ENCODE peak calls at places on chromosomes 11 and 22, in ten cellular contexts. One of them, this sample, is unnamed.

GRCh38 chr11:28289444-28289843 is 181.3 kb downstream of the METTL15 start:
- DNase-seq in Peyer's patch: no peak
- DNase-seq in heart right ventricle: no peak
- DNase-seq in adipocyte: no peak
- DNase-seq in naive thymus-derived CD4-positive, alpha-beta T cell: no peak
- DNase-seq in CD8-positive, alpha-beta T cell: no peak
- DNase-seq in HAP-1: no peak
- DNase-seq in fibroblast of lung: no peak
- DNase-seq in astrocyte: peak; percentile 4
- DNase-seq in uterus: no peak
- DNase-seq in this sample: no peak

GRCh38 chr11:62680825-62681240 is 2.0 kb upstream of the UBXN1 start:
- DNase-seq in Peyer's patch: peak; percentile 69
- DNase-seq in heart right ventricle: peak; percentile 62
- DNase-seq in adipocyte: peak; percentile 86
- DNase-seq in naive thymus-derived CD4-positive, alpha-beta T cell: peak; percentile 44
- DNase-seq in CD8-positive, alpha-beta T cell: peak; percentile 52
- DNase-seq in HAP-1: peak; percentile 59
- DNase-seq in fibroblast of lung: peak; percentile 89
- DNase-seq in astrocyte: peak; percentile 70
- DNase-seq in uterus: no peak
- DNase-seq in this sample: peak; percentile 70

GRCh38 chr11:106238704-106239360 is 161.4 kb downstream of the AASDHPPT start:
- DNase-seq in Peyer's patch: no peak
- DNase-seq in heart right ventricle: no peak
- DNase-seq in adipocyte: peak; percentile 34
- DNase-seq in naive thymus-derived CD4-positive, alpha-beta T cell: no peak
- DNase-seq in CD8-positive, alpha-beta T cell: no peak
- DNase-seq in HAP-1: no peak
- DNase-seq in fibroblast of lung: peak; percentile 14
- DNase-seq in astrocyte: no peak
- DNase-seq in uterus: no peak
- DNase-seq in this sample: no peak

GRCh38 chr11:8705171-8705570 is 22.6 kb downstream of the RPL27A start:
- DNase-seq in Peyer's patch: no peak
- DNase-seq in heart right ventricle: no peak
- DNase-seq in adipocyte: no peak
- DNase-seq in naive thymus-derived CD4-positive, alpha-beta T cell: no peak
- DNase-seq in CD8-positive, alpha-beta T cell: no peak
- DNase-seq in HAP-1: no peak
- DNase-seq in fibroblast of lung: no peak
- DNase-seq in astrocyte: no peak
- DNase-seq in uterus: no peak
- DNase-seq in this sample: no peak

GRCh38 chr22:41215409-41215808 is 10.3 kb downstream of the L3MBTL2 start:
- DNase-seq in Peyer's patch: no peak
- DNase-seq in heart right ventricle: no peak
- DNase-seq in adipocyte: no peak
- DNase-seq in naive thymus-derived CD4-positive, alpha-beta T cell: no peak
- DNase-seq in CD8-positive, alpha-beta T cell: no peak
- DNase-seq in HAP-1: no peak
- DNase-seq in fibroblast of lung: no peak
- DNase-seq in astrocyte: no peak
- DNase-seq in uterus: no peak
- DNase-seq in this sample: no peak

GRCh38 chr22:36937319-36938027 is 24.0 kb downstream of the CSF2RB start:
- DNase-seq in Peyer's patch: peak; percentile 37
- DNase-seq in heart right ventricle: no peak
- DNase-seq in adipocyte: no peak
- DNase-seq in naive thymus-derived CD4-positive, alpha-beta T cell: no peak
- DNase-seq in CD8-positive, alpha-beta T cell: no peak
- DNase-seq in HAP-1: no peak
- DNase-seq in fibroblast of lung: no peak
- DNase-seq in astrocyte: no peak
- DNase-seq in uterus: no peak
- DNase-seq in this sample: no peak

GRCh38 chr22:20526628-20527355 is 19.4 kb downstream of the MED15 start:
- DNase-seq in Peyer's patch: no peak
- DNase-seq in heart right ventricle: no peak
- DNase-seq in adipocyte: peak; percentile 56
- DNase-seq in naive thymus-derived CD4-positive, alpha-beta T cell: no peak
- DNase-seq in CD8-positive, alpha-beta T cell: no peak
- DNase-seq in HAP-1: no peak
- DNase-seq in fibroblast of lung: peak; percentile 68
- DNase-seq in astrocyte: peak; percentile 83
- DNase-seq in uterus: no peak
- DNase-seq in this sample: no peak

GRCh38 chr11:4884341-4884740 is 2.6 kb downstream of the OR51T1 start:
- DNase-seq in Peyer's patch: no peak
- DNase-seq in heart right ventricle: no peak
- DNase-seq in adipocyte: no peak
- DNase-seq in naive thymus-derived CD4-positive, alpha-beta T cell: no peak
- DNase-seq in CD8-positive, alpha-beta T cell: no peak
- DNase-seq in HAP-1: no peak
- DNase-seq in fibroblast of lung: no peak
- DNase-seq in astrocyte: peak; percentile 51
- DNase-seq in uterus: no peak
- DNase-seq in this sample: no peak

GRCh38 chr11:134581966-134582787 is 170.1 kb upstream of the B3GAT1 start:
- DNase-seq in Peyer's patch: no peak
- DNase-seq in heart right ventricle: no peak
- DNase-seq in adipocyte: no peak
- DNase-seq in naive thymus-derived CD4-positive, alpha-beta T cell: no peak
- DNase-seq in CD8-positive, alpha-beta T cell: no peak
- DNase-seq in HAP-1: no peak
- DNase-seq in fibroblast of lung: no peak
- DNase-seq in astrocyte: no peak
- DNase-seq in uterus: no peak
- DNase-seq in this sample: peak; percentile 26
- H3K9me3 ChIP-seq in Peyer's patch: no peaks in the 10 kb centered on the region
- H3K9me3 ChIP-seq in heart right ventricle: no peaks in the 10 kb centered on the region
- H3K9me3 ChIP-seq in adipocyte: no peaks in the 10 kb centered on the region
- H3K9me3 ChIP-seq in naive thymus-derived CD4-positive, alpha-beta T cell: no peaks in the 10 kb centered on the region
- H3K9me3 ChIP-seq in CD8-positive, alpha-beta T cell: no peaks in the 10 kb centered on the region
- H3K9me3 ChIP-seq in HAP-1: no peaks in the 10 kb centered on the region
- H3K9me3 ChIP-seq in fibroblast of lung: no peaks in the 10 kb centered on the region
- H3K9me3 ChIP-seq in astrocyte: no peaks in the 10 kb centered on the region
- H3K9me3 ChIP-seq in uterus: no peaks in the 10 kb centered on the region
- H3K9me3 ChIP-seq in this sample: no peaks in the 10 kb centered on the region

DNA sequence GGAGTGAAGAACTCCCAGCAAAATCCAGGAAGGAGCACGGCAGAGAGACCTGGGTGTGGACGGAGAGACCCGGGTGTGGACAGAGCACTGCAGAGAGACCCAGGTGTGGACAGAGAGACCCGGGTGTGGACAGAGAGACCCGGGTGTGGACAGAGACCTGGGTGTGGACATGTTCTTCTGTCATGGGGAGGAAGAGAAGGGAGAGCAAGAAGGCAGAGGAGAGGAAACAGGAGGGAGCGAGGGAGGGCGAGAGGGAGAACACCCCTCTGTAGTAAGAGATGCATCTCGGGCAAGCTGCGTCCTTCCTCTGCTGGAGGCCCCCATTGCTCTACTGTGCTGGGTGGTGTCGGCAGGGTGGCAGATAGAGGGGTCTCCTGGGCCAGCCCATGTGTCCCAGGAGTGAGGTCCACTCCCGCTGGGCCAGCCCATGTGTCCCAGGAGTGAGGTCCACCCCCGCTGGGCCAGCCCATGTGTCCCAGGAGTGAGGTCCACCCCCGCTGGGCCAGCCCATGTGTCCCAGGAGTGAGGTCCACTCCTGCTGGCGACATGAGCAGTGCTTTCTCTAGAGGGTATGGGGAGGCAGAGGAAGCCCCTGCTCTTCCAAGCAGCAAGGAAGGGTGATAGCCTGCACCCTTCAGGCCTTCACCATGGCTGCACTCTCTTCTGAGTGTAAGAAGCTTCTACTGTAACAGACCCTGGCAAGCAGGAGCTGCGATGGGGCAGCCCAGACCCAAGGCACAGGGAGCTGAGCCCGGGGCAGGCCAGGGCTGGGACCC is 934.2 kb downstream of the BRD1 start:
- DNase-seq in Peyer's patch: no peak
- DNase-seq in heart right ventricle: no peak
- DNase-seq in adipocyte: no peak
- DNase-seq in naive thymus-derived CD4-positive, alpha-beta T cell: no peak
- DNase-seq in CD8-positive, alpha-beta T cell: peak; percentile 36
- DNase-seq in HAP-1: no peak
- DNase-seq in fibroblast of lung: no peak
- DNase-seq in astrocyte: no peak
- DNase-seq in uterus: no peak
- DNase-seq in this sample: peak; percentile 49
- H3K9me3 ChIP-seq in Peyer's patch: no peaks in the 10 kb centered on the region
- H3K9me3 ChIP-seq in heart right ventricle: no peaks in the 10 kb centered on the region
- H3K9me3 ChIP-seq in adipocyte: peaks cover 8% of the 10 kb centered on the region
- H3K9me3 ChIP-seq in naive thymus-derived CD4-positive, alpha-beta T cell: no peaks in the 10 kb centered on the region
- H3K9me3 ChIP-seq in CD8-positive, alpha-beta T cell: no peaks in the 10 kb centered on the region
- H3K9me3 ChIP-seq in HAP-1: no peaks in the 10 kb centered on the region
- H3K9me3 ChIP-seq in fibroblast of lung: no peaks in the 10 kb centered on the region
- H3K9me3 ChIP-seq in astrocyte: peaks cover 4% of the 10 kb centered on the region
- H3K9me3 ChIP-seq in uterus: no peaks in the 10 kb centered on the region
- H3K9me3 ChIP-seq in this sample: peaks cover 6% of the 10 kb centered on the region

DNA sequence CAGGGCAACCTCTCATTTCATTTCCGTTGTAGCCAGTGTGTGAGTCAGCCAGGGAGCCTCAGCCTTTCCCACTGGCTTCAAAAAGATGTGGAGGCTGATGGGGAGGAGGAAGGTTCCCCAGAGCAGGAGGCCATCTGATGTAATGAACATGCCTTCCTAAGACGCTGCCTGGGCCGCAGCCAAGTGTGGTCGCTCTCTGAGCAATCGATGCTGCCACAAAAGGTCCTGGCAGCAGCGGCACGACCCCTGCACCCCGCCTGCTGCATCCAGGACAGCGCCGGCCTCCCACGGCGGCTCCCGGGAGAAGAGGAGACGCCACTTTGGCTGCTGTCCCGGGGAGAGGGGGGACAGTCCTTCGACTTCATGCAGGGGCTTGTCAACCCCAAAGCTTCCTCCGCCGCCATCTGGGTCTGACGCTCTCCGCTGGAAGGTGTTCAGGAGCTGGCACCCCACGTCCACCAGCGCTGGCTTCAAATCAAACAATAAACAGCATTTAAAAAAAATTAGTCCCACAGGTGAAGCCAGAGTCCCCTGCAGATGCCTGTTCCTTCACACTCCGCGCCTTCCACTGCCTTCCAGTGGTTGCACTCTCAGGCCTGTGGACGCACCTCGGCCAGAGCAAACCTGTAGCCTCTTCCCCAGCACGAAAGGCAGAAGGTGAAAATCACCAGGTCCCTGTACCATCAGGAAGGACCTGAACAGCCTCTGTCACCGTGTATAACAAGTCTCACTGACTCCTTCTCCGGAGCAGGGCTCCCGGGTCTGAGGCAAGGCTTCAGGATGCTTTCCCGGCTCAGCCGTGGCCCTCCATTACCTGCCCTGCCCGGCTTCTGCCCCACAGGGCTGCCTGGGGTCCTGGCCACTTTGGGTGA is 930.7 kb downstream of the BRD1 start:
- DNase-seq in Peyer's patch: no peak
- DNase-seq in heart right ventricle: no peak
- DNase-seq in adipocyte: no peak
- DNase-seq in naive thymus-derived CD4-positive, alpha-beta T cell: no peak
- DNase-seq in CD8-positive, alpha-beta T cell: peak; percentile 43
- DNase-seq in HAP-1: no peak
- DNase-seq in fibroblast of lung: no peak
- DNase-seq in astrocyte: no peak
- DNase-seq in uterus: no peak
- DNase-seq in this sample: peak; percentile 47
- H3K9me3 ChIP-seq in Peyer's patch: no peaks in the 10 kb centered on the region
- H3K9me3 ChIP-seq in heart right ventricle: no peaks in the 10 kb centered on the region
- H3K9me3 ChIP-seq in adipocyte: peaks cover under 1% of the 10 kb centered on the region
- H3K9me3 ChIP-seq in naive thymus-derived CD4-positive, alpha-beta T cell: no peaks in the 10 kb centered on the region
- H3K9me3 ChIP-seq in CD8-positive, alpha-beta T cell: no peaks in the 10 kb centered on the region
- H3K9me3 ChIP-seq in HAP-1: no peaks in the 10 kb centered on the region
- H3K9me3 ChIP-seq in fibroblast of lung: no peaks in the 10 kb centered on the region
- H3K9me3 ChIP-seq in astrocyte: peaks cover 1% of the 10 kb centered on the region
- H3K9me3 ChIP-seq in uterus: no peaks in the 10 kb centered on the region
- H3K9me3 ChIP-seq in this sample: no peaks in the 10 kb centered on the region

DNA sequence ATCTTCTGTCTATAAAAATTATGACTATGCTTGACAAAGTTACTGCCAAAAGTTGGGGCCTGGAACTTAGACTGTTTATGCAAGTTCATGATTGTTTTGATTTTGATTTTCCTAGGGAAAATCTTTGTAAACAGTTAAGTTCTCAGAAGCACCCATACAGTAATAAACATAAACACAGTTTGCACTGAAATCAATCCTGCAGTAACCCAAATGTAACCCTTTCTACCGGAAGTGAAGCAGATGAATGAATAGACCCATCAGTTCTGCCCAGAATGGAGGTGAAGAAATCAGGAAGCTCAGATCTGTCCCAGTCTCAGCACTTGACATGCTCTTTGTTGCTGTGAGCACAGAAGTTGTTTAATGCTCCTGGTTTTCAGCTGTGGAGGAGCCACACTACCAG is 24.6 kb upstream of the C11orf96 start:
- DNase-seq in Peyer's patch: no peak
- DNase-seq in heart right ventricle: no peak
- DNase-seq in adipocyte: no peak
- DNase-seq in naive thymus-derived CD4-positive, alpha-beta T cell: no peak
- DNase-seq in CD8-positive, alpha-beta T cell: no peak
- DNase-seq in HAP-1: no peak
- DNase-seq in fibroblast of lung: peak; percentile 72
- DNase-seq in astrocyte: no peak
- DNase-seq in uterus: no peak
- DNase-seq in this sample: no peak
- H3K9me3 ChIP-seq in Peyer's patch: no peaks in the 10 kb centered on the region
- H3K9me3 ChIP-seq in heart right ventricle: no peaks in the 10 kb centered on the region
- H3K9me3 ChIP-seq in adipocyte: no peaks in the 10 kb centered on the region
- H3K9me3 ChIP-seq in naive thymus-derived CD4-positive, alpha-beta T cell: no peaks in the 10 kb centered on the region
- H3K9me3 ChIP-seq in CD8-positive, alpha-beta T cell: no peaks in the 10 kb centered on the region
- H3K9me3 ChIP-seq in HAP-1: no peaks in the 10 kb centered on the region
- H3K9me3 ChIP-seq in fibroblast of lung: no peaks in the 10 kb centered on the region
- H3K9me3 ChIP-seq in astrocyte: no peaks in the 10 kb centered on the region
- H3K9me3 ChIP-seq in uterus: no peaks in the 10 kb centered on the region
- H3K9me3 ChIP-seq in this sample: no peaks in the 10 kb centered on the region